ENCODE peak calls at places on chromosomes 13 and 19, in nine cellular contexts. J is germinal center; L is mesendoderm; S is stimulated activated CD4-positive, alpha-beta T cell treated with anti-CD3 and anti-CD28 coated beads, TNF-alpha, amount 100 ng/mL, for 48 hours; T is NCI-H748 treated with DMSO at 0.1 percent for 48 hours; W is NCI-H774; Z is G401; A is EL; N is activated CD4-positive, alpha-beta T cell treated with anti-CD3 and anti-CD28 coated beads for 24 hours. H is an unnamed sample.

GRCh38 chr13:81551036-81551435 is 1210.1 kb upstream of the SPRY2 start:
- DNase-seq in J (no peak), L (no peak), S (no peak), T (no peak), W (no peak), Z (no peak), A (no peak), N (no peak), H (no peak)

GRCh38 chr19:47109541-47110375 is 3.8 kb downstream of the ZC3H4 start:
- DNase-seq in J (no peak), L (peak; percentile 60), S (peak; percentile 57), T (no peak), W (no peak), Z (peak; percentile 61), A (peak; percentile 55), N (no peak), H (no peak)

GRCh38 chr13:44421853-44422525 is 48.4 kb downstream of the SERP2 start:
- DNase-seq in J (no peak), L (no peak), S (no peak), T (no peak), W (no peak), Z (no peak), A (no peak), N (no peak), H (no peak)

GRCh38 chr13:112202266-112202665 is 135.3 kb downstream of the SOX1 start:
- DNase-seq in J (no peak), L (no peak), S (no peak), T (no peak), W (no peak), Z (no peak), A (no peak), N (no peak), H (no peak)

GRCh38 chr13:51330741-51331140 is 8.8 kb upstream of the SERPINE3 start:
- DNase-seq in J (no peak), L (no peak), S (no peak), T (no peak), W (no peak), Z (no peak), A (no peak), N (no peak), H (no peak)

GRCh38 chr19:18418725-18419194 is 438 bp upstream of the SSBP4 start:
- DNase-seq in J (no peak), L (no peak), S (no peak), T (peak; percentile 6), W (no peak), Z (no peak), A (peak; percentile 59), N (no peak), H (no peak)

GRCh38 chr19:45507864-45508680 is 793 bp downstream of the VASP start:
- DNase-seq in J (peak; percentile 46), L (peak; percentile 90), S (no peak), T (peak; percentile 59), W (peak; percentile 34), Z (no peak), A (peak; percentile 31), N (peak; percentile 49), H (no peak)

GRCh38 chr13:51613535-51613934 is 29.3 kb downstream of the WDFY2 start:
- DNase-seq in J (no peak), L (peak; percentile 27), S (no peak), T (no peak), W (no peak), Z (no peak), A (no peak), N (no peak), H (no peak)

GRCh38 chr13:50779443-50780200 is 63.9 kb downstream of the DLEU7 start:
- DNase-seq in J (no peak), L (peak; percentile 89), S (no peak), T (no peak), W (no peak), Z (no peak), A (no peak), N (no peak), H (no peak)

GRCh38 chr13:113889467-113889866 is 25.6 kb upstream of the GAS6 start:
- DNase-seq in J (no peak), L (no peak), S (no peak), T (no peak), W (no peak), Z (no peak), A (no peak), N (no peak), H (no peak)

GRCh38 chr13:40060318-40061007 is 405.0 kb downstream of the COG6 start:
- DNase-seq in J (no peak), L (no peak), S (peak; percentile 42), T (no peak), W (no peak), Z (no peak), A (peak; percentile 61), N (peak; percentile 19), H (no peak)

GRCh38 chr19:36215276-36216171 is 618 bp downstream of the ZNF146 start:
- DNase-seq in J (peak; percentile 10), L (peak; percentile 23), S (peak; percentile 24), T (peak; percentile 42), W (no peak), Z (no peak), A (peak; percentile 28), N (peak; percentile 12), H (no peak)